ENCODE peak calls at places on chromosomes 4 and X, in seven cellular contexts. B is A549; V is neural crest cell; I is CD4-positive, alpha-beta T cell; E is breast epithelium; W is Calu3; R is kidney epithelial cell. G is an unnamed sample.

GRCh38 chr4:39713691-39714090 is 15.8 kb downstream of the UBE2K start:
- DNase-seq in V (no peak), B (no peak), W (no peak), I (no peak), R (no peak), E (no peak), G (no peak)

GRCh38 chrX:2135421-2135820 is 365.4 kb downstream of the DHRSX start:
- DNase-seq in I (no peak), B (no peak), R (no peak), V (no peak), E (no peak), W (no peak), G (no peak)

GRCh38 chr4:55117511-55117910 is 7.9 kb downstream of the KDR start:
- DNase-seq in W (no peak), I (no peak), R (no peak), E (no peak), V (no peak), B (no peak), G (no peak)

GRCh38 chr4:3786196-3786869 is 20.1 kb downstream of the ADRA2C start:
- DNase-seq in V (no peak), I (no peak), E (no peak), R (no peak), B (peak), W (peak), G (no peak)

GRCh38 chrX:133685806-133686205 is 270.5 kb upstream of the GPC4 start:
- DNase-seq in I (no peak), B (no peak), V (no peak), R (no peak), W (no peak), E (no peak), G (no peak)

GRCh38 chr4:6427439-6428090 is 44.8 kb downstream of the PPP2R2C start:
- DNase-seq in B (no peak), E (no peak), W (no peak), I (no peak), R (no peak), V (no peak), G (no peak)

GRCh38 chr4:99324978-99325377 is 3.8 kb upstream of the ADH1B start:
- DNase-seq in E (peak), W (no peak), B (no peak), V (no peak), R (no peak), I (no peak), G (no peak)

GRCh38 chr4:61312526-61312925 is 112.4 kb downstream of the ADGRL3 start:
- DNase-seq in R (no peak), V (no peak), I (no peak), B (no peak), W (no peak), E (no peak), G (no peak)

GRCh38 chr4:26083987-26084386 is 170.0 kb downstream of the SMIM20 start:
- DNase-seq in V (no peak), E (no peak), R (peak), W (peak), I (no peak), B (no peak), G (no peak)

GRCh38 chrX:25020391-25021131 is 4.8 kb upstream of the ARX start:
- DNase-seq in V (peak), B (peak), I (no peak), R (no peak), W (peak), E (no peak), G (no peak)

GRCh38 chr4:187469627-187470026 is 525.9 kb upstream of the ZFP42 start:
- DNase-seq in V (no peak), I (no peak), B (no peak), E (no peak), R (no peak), W (no peak), G (no peak)

GRCh38 chrX:54181196-54181953 is 1.7 kb downstream of the FAM120C start:
- DNase-seq in W (no peak), R (no peak), E (no peak), B (no peak), I (no peak), V (no peak), G (no peak)

GRCh38 chr4:112516401-112517066 is 554 bp upstream of the NEUROG2 start:
- DNase-seq in E (no peak), R (no peak), B (no peak), W (no peak), V (peak), I (no peak), G (peak)

GRCh38 chrX:32851556-32851955 is 359.8 kb downstream of the DMD start:
- DNase-seq in V (no peak), W (no peak), R (no peak), B (no peak), I (no peak), E (no peak), G (no peak)

GRCh38 chrX:10514891-10515290 is 105.5 kb downstream of the MID1 start:
- DNase-seq in V (no peak), B (no peak), I (no peak), R (no peak), W (no peak), E (no peak), G (no peak)

GRCh38 chr4:86280246-86280645 is 79.6 kb downstream of the MAPK10 start:
- DNase-seq in V (no peak), E (no peak), B (no peak), I (no peak), W (no peak), R (no peak), G (no peak)

GRCh38 chr4:124804041-124804440 is 91.5 kb upstream of the ANKRD50 start:
- DNase-seq in E (no peak), V (no peak), B (no peak), W (no peak), I (no peak), R (no peak), G (no peak)

GRCh38 chr4:106140601-106141000 is 175.4 kb downstream of the TBCK start:
- DNase-seq in I (no peak), B (no peak), V (no peak), E (no peak), W (no peak), R (no peak), G (no peak)

GRCh38 chrX:153495903-153496629 is 1.3 kb downstream of the BGN start:
- DNase-seq in R (no peak), I (no peak), B (no peak), E (no peak), W (no peak), V (no peak), G (no peak)

GRCh38 chrX:153493085-153493484 is 1.7 kb upstream of the BGN start:
- DNase-seq in I (no peak), R (no peak), V (no peak), W (no peak), B (no peak), E (no peak), G (no peak)

GRCh38 chrX:153494061-153494460 is 719 bp upstream of the BGN start:
- DNase-seq in R (no peak), V (no peak), W (no peak), E (no peak), B (no peak), I (no peak), G (no peak)

GRCh38 chrX:153495362-153495751 is 577 bp downstream of the BGN start:
- DNase-seq in R (no peak), E (no peak), W (no peak), V (no peak), B (no peak), I (no peak), G (no peak)

GRCh38 chrX:153494541-153495361 is at the start of gene BGN:
- DNase-seq in R (no peak), I (no peak), E (no peak), W (peak), V (peak), B (peak), G (no peak)
- TF ChIP-seq CTCF in R (peak), I (no peak), E (peak), W (no peak), V (peak), B (no peak), G (no peak)

DNA sequence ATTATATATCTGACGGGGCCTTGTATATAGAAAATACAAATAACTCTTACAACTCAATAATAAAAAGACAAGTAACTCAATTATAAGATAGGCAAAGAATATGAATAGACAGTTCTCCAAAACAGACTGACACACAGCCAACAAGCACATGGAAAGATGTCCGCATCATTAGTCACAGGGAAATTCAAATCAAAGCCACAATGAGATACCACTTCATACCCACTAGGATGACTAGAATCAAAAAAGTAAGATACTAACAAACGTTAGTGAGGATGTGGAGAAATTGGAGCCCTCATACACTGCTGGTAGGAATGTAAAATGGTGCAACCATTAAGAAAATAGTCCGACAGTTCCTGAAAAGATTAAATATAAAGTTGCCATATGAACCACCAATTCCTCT is 115.7 kb downstream of the RCHY1 start:
- DNase-seq in R (no peak), E (no peak), W (no peak), B (no peak), V (no peak), I (no peak), G (no peak)
- TF ChIP-seq CTCF in R (no peak), E (no peak), W (no peak), B (no peak), V (no peak), I (no peak), G (no peak)

GRCh38 chr4:91734682-91735081 is 569.1 kb upstream of the GRID2 start:
- DNase-seq in B (no peak), E (no peak), I (no peak), R (no peak), W (no peak), V (no peak), G (no peak)
- TF ChIP-seq CTCF in B (no peak), E (no peak), I (no peak), R (peak), W (no peak), V (peak), G (no peak)

GRCh38 chr4:22962186-22962786 is 269.5 kb downstream of the GBA3 start:
- DNase-seq in W (peak), R (no peak), I (no peak), E (no peak), V (peak), B (no peak), G (no peak)
- TF ChIP-seq CTCF in W (no peak), R (peak), I (no peak), E (peak), V (peak), B (peak), G (no peak)

GRCh38 chr4:165199722-165200121 is 7.6 kb upstream of the KLHL2 start:
- DNase-seq in W (peak), I (no peak), B (no peak), E (peak), R (no peak), V (no peak), G (no peak)
- TF ChIP-seq CTCF in W (no peak), I (no peak), B (no peak), E (no peak), R (no peak), V (no peak), G (no peak)

DNA sequence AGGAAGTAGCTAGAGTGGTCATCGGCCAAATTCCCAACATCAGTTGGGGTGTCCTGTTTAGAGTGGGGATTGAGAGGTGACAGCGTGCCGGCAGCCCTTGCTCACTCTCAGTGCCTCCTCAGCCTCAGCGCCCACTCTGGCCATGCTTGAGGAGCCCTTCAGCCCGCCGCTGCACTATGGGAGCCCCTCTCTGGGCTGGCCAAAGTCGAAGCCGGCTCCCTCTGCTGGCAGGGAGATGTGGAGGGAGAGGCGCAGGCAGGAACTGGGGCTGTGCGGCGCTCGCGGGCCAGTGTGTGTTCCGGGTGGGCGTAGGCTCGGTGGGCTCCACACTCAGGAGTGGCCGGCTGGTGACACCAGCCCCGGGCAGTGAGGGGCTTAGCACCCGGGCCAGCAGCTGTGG is 7.1 kb upstream of the CENPU start:
- DNase-seq in W (no peak), V (no peak), I (no peak), R (no peak), B (no peak), E (no peak), G (no peak)
- TF ChIP-seq CTCF in W (no peak), V (no peak), I (no peak), R (no peak), B (no peak), E (no peak), G (no peak)

DNA sequence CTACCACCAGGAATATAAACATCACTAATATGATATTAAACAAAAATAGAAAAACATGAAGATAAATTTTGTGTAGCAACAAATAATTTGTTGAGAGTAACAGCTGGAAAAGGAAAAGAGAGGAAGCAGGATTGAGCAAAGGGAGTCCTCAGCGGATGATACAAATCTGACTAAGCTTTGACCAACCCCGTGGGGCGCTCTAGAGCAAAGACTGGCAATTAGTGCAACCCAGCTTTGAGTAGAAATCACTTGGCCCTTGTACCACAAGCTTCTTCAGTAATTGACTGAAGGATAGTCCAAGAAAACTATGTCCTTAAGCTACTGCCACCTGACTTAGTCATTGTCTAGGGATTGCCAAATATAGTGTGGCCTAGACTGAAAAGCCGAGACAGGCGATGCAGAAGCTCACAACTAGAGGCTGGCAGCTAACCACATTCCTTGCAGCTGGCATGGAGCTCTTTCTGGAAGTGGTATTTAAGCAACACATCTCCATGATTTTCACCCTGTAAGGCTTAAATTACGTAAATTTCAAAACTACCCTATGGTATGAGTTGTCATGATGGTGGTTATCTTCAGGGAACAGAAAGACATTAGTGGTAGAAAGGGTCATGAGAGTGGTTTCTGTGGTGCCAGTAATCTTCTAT is 396.0 kb downstream of the PDGFC start:
- DNase-seq in E (peak), W (no peak), R (no peak), I (no peak), V (no peak), B (no peak), G (no peak)
- TF ChIP-seq CTCF in E (no peak), W (no peak), R (no peak), I (no peak), V (no peak), B (no peak), G (no peak)

DNA sequence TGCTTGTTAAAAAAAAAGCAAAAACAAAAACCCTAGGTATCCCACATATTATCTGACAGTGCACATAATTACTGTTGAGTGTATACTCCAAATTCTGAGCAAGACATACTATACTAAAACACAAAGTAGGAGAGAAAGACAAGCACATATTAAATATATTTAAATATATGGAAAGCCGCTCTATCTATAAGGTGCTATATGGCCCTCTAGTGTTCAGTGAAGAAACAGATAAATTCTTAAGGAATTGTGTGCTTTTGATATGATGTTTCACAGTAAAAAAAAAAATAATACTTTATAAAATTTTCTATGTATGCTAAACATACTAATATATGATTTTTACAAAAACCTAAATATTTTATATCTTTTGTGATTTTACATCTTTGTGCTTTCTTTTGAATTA is 137.8 kb downstream of the FBXW7 start:
- DNase-seq in W (no peak), V (no peak), I (no peak), R (no peak), B (no peak), E (no peak), G (no peak)
- TF ChIP-seq CTCF in W (peak), V (peak), I (peak), R (peak), B (peak), E (no peak), G (no peak)

G was measured in activated B cell treated with CpG ODN at 0.5 μM for 24 hours.